ENCODE peak calls at places on chromosomes 13 and 19, in six cellular contexts. K is NCI-H146; T is neuronal stem cell; L is effector CD4-positive, alpha-beta T cell; C is T-helper 2 cell; D is CD4-positive, alpha-beta T cell. S is an unnamed sample.

GRCh38 chr13:97224544-97225324 is 2.6 kb downstream of the MBNL2 start:
- DNase-seq in T (no peak), K (peak; percentile 36), L (peak; percentile 29), D (no peak), C (no peak), S (no peak)

GRCh38 chr13:39370554-39370953 is 232.4 kb downstream of the LHFPL6 start:
- DNase-seq in C (no peak), T (no peak), L (no peak), D (no peak), K (no peak), S (no peak)

GRCh38 chr19:58578430-58578925 is 5.3 kb upstream of the MZF1 start:
- DNase-seq in K (no peak), C (no peak), D (no peak), T (no peak), L (no peak), S (peak; percentile 20)

GRCh38 chr13:37706041-37706440 is 107.5 kb upstream of the POSTN start:
- DNase-seq in D (no peak), K (no peak), L (no peak), C (no peak), T (no peak), S (no peak)

GRCh38 chr13:19845758-19846157 is 17.7 kb downstream of the ZMYM5 start:
- DNase-seq in D (no peak), C (no peak), T (no peak), L (no peak), K (no peak), S (no peak)

GRCh38 chr13:21025539-21025938 is 35.8 kb downstream of the LATS2 start:
- DNase-seq in K (no peak), L (no peak), C (no peak), D (no peak), T (no peak), S (peak; percentile 23)

GRCh38 chr19:44890366-44891015 is 563 bp upstream of the TOMM40 start:
- DNase-seq in T (peak; percentile 100), C (peak; percentile 100), L (peak; percentile 100), K (peak; percentile 100), D (no peak), S (peak; percentile 100)

GRCh38 chr13:20550799-20551198 is 16.2 kb upstream of the IFT88 start:
- DNase-seq in C (no peak), K (no peak), D (no peak), L (no peak), T (no peak), S (no peak)

GRCh38 chr19:18007605-18007938 is 398 bp upstream of the ARRDC2 start:
- DNase-seq in K (no peak), D (no peak), T (no peak), C (no peak), L (no peak), S (no peak)

GRCh38 chr19:48856921-48857320 is 11.5 kb downstream of the PLEKHA4 start:
- DNase-seq in L (no peak), K (no peak), T (no peak), D (no peak), C (no peak), S (no peak)

GRCh38 chr19:10766681-10767201 is 48.9 kb downstream of the DNM2 start:
- DNase-seq in K (no peak), D (no peak), T (no peak), C (no peak), L (no peak), S (no peak)

GRCh38 chr13:90502143-90502542 is 845.3 kb upstream of the MIR17HG start:
- DNase-seq in D (no peak), L (no peak), K (no peak), T (no peak), C (no peak), S (no peak)

GRCh38 chr13:77356155-77356554 is 29.3 kb upstream of the MYCBP2 start:
- DNase-seq in D (no peak), C (no peak), K (no peak), T (no peak), L (no peak), S (no peak)

GRCh38 chr13:114145256-114145655 is 12.8 kb upstream of the RASA3 start:
- DNase-seq in T (no peak), C (no peak), D (no peak), K (no peak), L (no peak), S (no peak)

GRCh38 chr13:35502456-35502855 is 26.0 kb upstream of the MAB21L1 start:
- DNase-seq in D (no peak), T (no peak), C (no peak), K (peak; percentile 18), L (no peak), S (no peak)

GRCh38 chr19:33233056-33233873 is 7.6 kb upstream of the SLC7A10 start:
- DNase-seq in C (no peak), K (no peak), T (no peak), L (no peak), D (no peak), S (no peak)

GRCh38 chr19:16342002-16342715 is 17.5 kb downstream of the KLF2 start:
- DNase-seq in T (no peak), D (peak; percentile 39), L (no peak), K (no peak), C (peak; percentile 40), S (no peak)

GRCh38 chr19:1978346-1978894 is 37.1 kb downstream of the BTBD2 start:
- DNase-seq in L (no peak), K (no peak), C (no peak), T (no peak), D (no peak), S (no peak)

GRCh38 chr13:114115796-114116195 is 16.6 kb downstream of the RASA3 start:
- DNase-seq in K (no peak), L (no peak), C (no peak), D (no peak), T (no peak), S (no peak)

GRCh38 chr19:46176116-46176860 is 28.2 kb downstream of the IGFL2 start:
- DNase-seq in T (no peak), C (no peak), D (no peak), L (no peak), K (no peak), S (peak; percentile 36)

GRCh38 chr19:32174386-32175113 is 170.9 kb upstream of the ZNF507 start:
- DNase-seq in D (no peak), C (no peak), K (no peak), T (no peak), L (no peak), S (no peak)

GRCh38 chr19:56660381-56661105 is 11.0 kb downstream of the ZNF835 start:
- DNase-seq in D (no peak), T (no peak), L (no peak), K (no peak), C (no peak), S (no peak)

GRCh38 chr19:49689133-49690072 is at the start of gene ADM5:
- DNase-seq in C (no peak), T (no peak), L (no peak), K (peak; percentile 88), D (peak; percentile 44), S (peak; percentile 93)

GRCh38 chr19:15213715-15214381 is 13.1 kb upstream of the NOTCH3 start:
- DNase-seq in D (no peak), C (no peak), L (no peak), T (no peak), K (no peak), S (no peak)

GRCh38 chr19:34171877-34172660 is at the start of gene LSM14A:
- DNase-seq in C (peak; percentile 81), L (peak; percentile 91), K (peak; percentile 92), D (peak; percentile 91), T (peak; percentile 90), S (peak; percentile 96)

GRCh38 chr19:3403489-3404323 is 37.3 kb downstream of the NFIC start:
- DNase-seq in D (no peak), L (no peak), C (no peak), K (no peak), T (no peak), S (peak; percentile 70)

S was measured in endodermal cell.